ENCODE peak calls at places on chromosome 14, in nine cellular contexts. H is A549, M is heart right ventricle, U is astrocyte, O is hepatocyte, Y is mammary epithelial cell, D is mesendoderm, R is iPS DF 6.9, A is GM23248. C is an unnamed sample.

GRCh38 chr14:28576523-28576922 is 190.1 kb upstream of the FOXG1 start:
- DNase-seq in Y (no peak), U (no peak), H (no peak), O (no peak), D (no peak), M (no peak), R (no peak), A (no peak), C (no peak)

GRCh38 chr14:24074625-24075484 is 3.5 kb downstream of the CPNE6 start:
- DNase-seq in M (no peak), Y (no peak), O (no peak), R (no peak), A (no peak), U (no peak), H (no peak), D (no peak), C (no peak)

GRCh38 chr14:64880382-64881121 is 845 bp upstream of the SPTB start:
- DNase-seq in O (peak), D (peak), Y (peak), A (peak), R (no peak), H (peak), U (no peak), M (peak), C (no peak)

GRCh38 chr14:74859757-74860156 is 16.2 kb downstream of the PROX2 start:
- DNase-seq in A (no peak), U (no peak), Y (no peak), O (no peak), M (no peak), R (no peak), D (no peak), H (no peak), C (no peak)

GRCh38 chr14:80988742-80989429 is 33.5 kb downstream of the TSHR start:
- DNase-seq in O (no peak), A (peak), U (peak), Y (peak), R (no peak), M (no peak), D (no peak), H (no peak), C (no peak)

GRCh38 chr14:63852817-63853730 is at the start of gene SYNE2:
- DNase-seq in H (peak), Y (peak), D (peak), R (peak), A (peak), O (peak), M (peak), U (peak), C (no peak)

GRCh38 chr14:91968280-91968679 is 20.8 kb upstream of the FBLN5 start:
- DNase-seq in A (no peak), D (no peak), H (no peak), Y (no peak), M (no peak), U (no peak), R (no peak), O (no peak), C (no peak)

GRCh38 chr14:53608369-53608768 is 348.3 kb downstream of the BMP4 start:
- DNase-seq in U (no peak), R (no peak), D (no peak), M (no peak), Y (peak), A (peak), H (peak), O (peak), C (peak)

GRCh38 chr14:93005135-93005813 is 82.3 kb downstream of the CHGA start:
- DNase-seq in U (no peak), O (no peak), D (no peak), M (peak), R (no peak), A (no peak), Y (no peak), H (no peak), C (no peak)

GRCh38 chr14:78356406-78356805 is 186.2 kb downstream of the NRXN3 start:
- DNase-seq in H (no peak), O (no peak), U (no peak), Y (no peak), R (no peak), D (peak), A (no peak), M (no peak), C (no peak)

GRCh38 chr14:96634481-96634880 is 132.3 kb downstream of the PAPOLA start:
- DNase-seq in Y (no peak), R (no peak), U (no peak), D (no peak), A (no peak), H (no peak), O (no peak), M (no peak), C (no peak)

GRCh38 chr14:88545256-88545655 is 9.6 kb downstream of the PTPN21 start:
- DNase-seq in M (no peak), A (no peak), O (no peak), Y (no peak), U (no peak), D (no peak), R (no peak), H (no peak), C (no peak)

GRCh38 chr14:21352587-21352986 is 31.2 kb downstream of the SUPT16H start:
- DNase-seq in U (no peak), O (no peak), H (no peak), M (no peak), Y (no peak), A (no peak), R (no peak), D (no peak), C (no peak)
- H3K27ac ChIP-seq in U (no peak), O (no peak), H (no peak), M (no peak), Y (no peak), A (no peak), R (no peak), D (no peak), C (no peak)

GRCh38 chr14:100439781-100440180 is 116.6 kb downstream of the SLC25A47 start:
- DNase-seq in Y (peak), H (peak), A (peak), O (no peak), M (peak), R (no peak), U (peak), D (no peak), C (no peak)

GRCh38 chr14:100440758-100441203 is 117.6 kb downstream of the SLC25A47 start:
- DNase-seq in O (no peak), D (no peak), U (peak), R (no peak), Y (no peak), A (peak), M (no peak), H (no peak), C (no peak)

GRCh38 chr14:100440207-100440631 is 117.1 kb downstream of the SLC25A47 start:
- DNase-seq in Y (peak), D (peak), M (peak), U (peak), O (peak), H (peak), R (peak), A (peak), C (no peak)

GRCh38 chr14:100438271-100438670 is 115.1 kb downstream of the SLC25A47 start:
- DNase-seq in M (no peak), H (no peak), A (no peak), Y (no peak), R (no peak), U (no peak), O (no peak), D (no peak), C (no peak)

DNA sequence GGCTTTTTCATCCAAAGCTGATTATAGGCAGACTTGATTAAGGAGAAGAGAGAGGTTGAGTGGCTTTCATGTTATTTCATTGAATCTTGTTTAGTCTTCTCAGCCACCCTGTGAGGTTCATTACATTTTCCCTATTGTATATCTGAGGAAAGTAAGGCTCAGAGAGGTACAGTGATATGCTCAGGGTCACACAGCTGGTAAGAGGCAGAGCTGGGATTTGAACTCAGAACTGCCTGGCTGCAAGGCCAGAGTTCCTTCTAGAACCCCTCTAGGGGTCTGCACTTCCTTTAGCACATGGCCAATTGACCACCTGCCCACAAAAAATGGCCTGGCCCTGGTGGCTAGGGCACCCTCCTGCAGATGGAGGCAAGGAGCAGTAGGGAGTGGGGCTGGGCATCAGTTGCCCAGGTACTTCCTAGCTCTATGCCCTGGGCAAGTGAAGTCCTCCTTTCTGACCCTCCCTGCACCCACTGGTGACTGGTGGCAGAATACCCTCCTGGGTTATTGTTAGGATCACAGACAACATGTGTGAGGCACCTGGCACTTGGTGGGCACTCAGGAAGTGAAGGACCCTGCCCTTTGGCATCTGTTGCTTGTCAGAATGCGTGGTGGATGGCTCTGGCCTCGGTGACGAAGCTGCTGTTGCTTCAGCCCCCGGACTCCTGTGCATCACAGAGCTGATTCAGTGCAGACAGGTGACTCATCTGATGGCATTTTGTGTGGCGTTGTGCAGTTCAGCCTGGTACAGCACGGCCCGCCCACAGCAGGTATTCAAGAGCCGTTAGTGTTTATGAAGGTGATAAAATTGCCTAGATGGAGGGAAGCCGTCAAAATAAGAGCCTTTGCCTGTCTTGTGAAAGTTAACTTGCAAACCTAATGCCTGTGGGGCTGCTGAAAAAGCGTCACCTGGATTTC is 115.8 kb downstream of the SLC25A47 start:
- DNase-seq in U (peak), A (peak), M (no peak), R (no peak), O (peak), D (no peak), Y (peak), H (peak), C (peak)
- H3K27ac ChIP-seq in U (peak), A (peak), M (no peak), R (no peak), O (peak), D (no peak), Y (peak), H (peak), C (peak)

GRCh38 chr14:70888681-70889175 is 18.5 kb upstream of the PCNX1 start:
- DNase-seq in Y (peak), H (no peak), M (no peak), R (no peak), U (peak), A (peak), O (no peak), D (no peak), C (peak)
- H3K27ac ChIP-seq in Y (peak), H (no peak), M (no peak), R (no peak), U (peak), A (peak), O (no peak), D (no peak), C (peak)

GRCh38 chr14:50085570-50086315 is 30.6 kb downstream of the VCPKMT start:
- DNase-seq in U (peak), A (peak), Y (peak), H (no peak), O (no peak), R (no peak), M (no peak), D (peak), C (no peak)

GRCh38 chr14:50083467-50084337 is 32.7 kb downstream of the VCPKMT start:
- DNase-seq in Y (peak), H (no peak), D (no peak), R (no peak), O (no peak), U (no peak), M (no peak), A (no peak), C (no peak)

GRCh38 chr14:50084666-50085065 is 31.7 kb downstream of the VCPKMT start:
- DNase-seq in Y (no peak), U (no peak), D (no peak), R (no peak), M (no peak), H (no peak), O (no peak), A (no peak), C (no peak)

GRCh38 chr14:50082784-50083466 is 33.4 kb downstream of the VCPKMT start:
- DNase-seq in U (peak), A (no peak), M (no peak), Y (peak), H (no peak), D (no peak), R (no peak), O (no peak), C (peak)

DNA sequence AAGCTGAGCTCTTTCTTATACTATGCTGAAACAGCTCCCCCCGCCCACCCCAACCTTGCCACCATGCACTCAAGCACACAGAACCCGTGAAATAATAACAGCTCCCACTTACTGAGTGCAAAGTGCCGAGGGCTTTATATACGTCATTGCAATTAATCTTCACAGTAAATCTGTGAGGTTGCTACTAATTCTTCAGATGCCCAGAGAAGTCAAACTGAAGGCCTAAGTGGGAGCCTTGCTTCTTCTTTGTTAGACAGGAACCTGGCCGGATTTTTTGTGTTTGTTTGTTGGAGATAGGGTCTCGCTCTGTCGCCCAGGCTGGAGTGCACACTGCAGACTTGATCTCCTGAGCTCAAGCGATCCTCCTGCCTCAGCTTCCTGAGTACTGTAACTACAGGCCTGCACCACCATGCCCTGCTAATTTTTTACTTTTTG is 34.0 kb downstream of the VCPKMT start:
- DNase-seq in U (no peak), O (no peak), A (no peak), R (no peak), Y (no peak), D (no peak), H (no peak), M (no peak), C (no peak)
- H3K27ac ChIP-seq in U (no peak), O (peak), A (no peak), R (no peak), Y (peak), D (no peak), H (no peak), M (no peak), C (peak)

GRCh38 chr14:67456732-67457131 is 31.8 kb downstream of the TMEM229B start:
- DNase-seq in O (no peak), M (no peak), R (no peak), D (no peak), Y (no peak), H (no peak), U (no peak), A (no peak), C (no peak)

GRCh38 chr14:67453575-67454300 is 34.8 kb downstream of the TMEM229B start:
- DNase-seq in H (no peak), A (no peak), M (no peak), U (no peak), D (no peak), Y (no peak), O (no peak), R (no peak), C (no peak)

GRCh38 chr14:67461341-67461985 is 27.1 kb downstream of the TMEM229B start:
- DNase-seq in M (no peak), O (no peak), Y (peak), R (no peak), H (no peak), A (peak), U (no peak), D (no peak), C (peak)

GRCh38 chr14:67459336-67459735 is 29.2 kb downstream of the TMEM229B start:
- DNase-seq in R (no peak), D (no peak), U (no peak), A (no peak), O (no peak), H (no peak), Y (no peak), M (no peak), C (no peak)

GRCh38 chr14:67457782-67458181 is 30.7 kb downstream of the TMEM229B start:
- DNase-seq in H (no peak), Y (no peak), A (no peak), U (peak), R (no peak), M (peak), D (peak), O (no peak), C (no peak)
- H3K27ac ChIP-seq in H (no peak), Y (no peak), A (no peak), U (no peak), R (no peak), M (no peak), D (no peak), O (no peak), C (no peak)

GRCh38 chr14:49888293-49888692 is 4.6 kb upstream of the ARF6 start:
- DNase-seq in Y (no peak), R (no peak), U (no peak), M (no peak), O (no peak), D (no peak), H (no peak), A (no peak), C (no peak)
- H3K27ac ChIP-seq in Y (no peak), R (no peak), U (no peak), M (no peak), O (no peak), D (no peak), H (no peak), A (no peak), C (no peak)

DNA sequence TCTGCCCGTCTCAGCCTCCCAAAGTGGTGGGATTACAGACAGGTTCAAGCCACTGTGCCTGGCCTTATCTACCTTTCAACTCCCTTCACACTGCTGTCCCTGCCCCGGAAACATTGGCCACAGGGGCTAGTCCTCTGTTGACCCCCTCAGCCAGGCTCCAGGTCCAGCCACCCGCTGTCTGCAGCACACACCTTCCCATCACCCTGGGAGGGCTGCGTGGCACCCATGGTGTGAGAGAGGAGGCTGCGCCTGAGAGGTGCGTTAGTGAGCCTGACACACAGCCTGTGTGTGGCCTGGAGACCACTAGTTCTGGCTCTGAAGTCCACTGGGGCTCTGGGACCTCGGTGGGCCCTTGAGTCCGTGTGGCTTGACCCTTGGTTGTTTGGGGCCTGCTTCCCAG is 28.4 kb upstream of the TRAF3 start:
- DNase-seq in H (no peak), Y (no peak), R (no peak), U (no peak), M (no peak), O (no peak), D (no peak), A (no peak), C (no peak)
- H3K27ac ChIP-seq in H (no peak), Y (no peak), R (no peak), U (no peak), M (no peak), O (no peak), D (no peak), A (no peak), C (no peak)

GRCh38 chr14:32512348-32512747 is 183.2 kb downstream of the AKAP6 start:
- DNase-seq in R (no peak), D (no peak), M (no peak), Y (no peak), U (no peak), O (no peak), H (no peak), A (no peak), C (no peak)
- H3K27ac ChIP-seq in R (no peak), D (no peak), M (peak), Y (no peak), U (no peak), O (no peak), H (peak), A (no peak), C (no peak)

DNA sequence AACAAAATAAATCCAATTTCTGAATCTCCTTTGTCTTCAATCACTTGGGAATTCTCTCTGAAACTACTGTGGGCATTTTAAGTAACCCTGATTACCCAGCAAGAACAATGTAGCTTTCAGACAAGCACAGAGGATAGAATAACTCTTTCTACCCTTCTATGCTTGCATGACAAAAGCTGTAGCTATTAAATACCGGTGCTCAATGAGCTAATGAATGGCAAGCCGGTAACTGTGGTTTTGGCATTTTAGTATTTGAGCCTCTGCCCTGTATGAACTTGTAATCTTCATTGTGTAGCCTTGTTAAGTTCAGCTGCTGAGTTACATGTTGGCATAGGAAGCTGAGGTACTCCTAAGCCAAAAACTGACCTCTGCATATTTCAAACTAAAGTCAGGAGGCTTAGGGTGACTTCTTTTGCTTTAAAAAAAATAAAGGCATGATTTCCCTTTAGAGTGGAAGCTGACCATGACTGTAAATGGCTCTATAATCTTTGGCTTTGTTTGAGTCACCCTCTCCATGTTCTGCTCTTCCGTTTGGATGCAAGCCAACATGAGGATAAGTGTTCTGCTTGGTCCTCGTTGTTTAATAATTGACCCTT is 171.0 kb upstream of the HIF1A start:
- DNase-seq in M (no peak), Y (peak), H (peak), O (peak), A (peak), D (no peak), R (no peak), U (peak), C (peak)
- H3K27ac ChIP-seq in M (peak), Y (peak), H (peak), O (peak), A (peak), D (no peak), R (no peak), U (peak), C (peak)

GRCh38 chr14:105490572-105491365 is at the start of gene TEDC1:
- DNase-seq in M (peak), R (peak), D (peak), Y (peak), U (peak), O (peak), H (peak), A (peak), C (peak)

GRCh38 chr14:105488781-105489606 is 2.1 kb upstream of the TEDC1 start:
- DNase-seq in D (no peak), A (no peak), R (no peak), M (peak), U (no peak), O (no peak), Y (no peak), H (peak), C (no peak)

GRCh38 chr14:105489607-105490317 is 1.3 kb upstream of the TEDC1 start:
- DNase-seq in O (peak), U (peak), A (peak), R (no peak), D (peak), H (peak), Y (peak), M (peak), C (peak)

GRCh38 chr14:105491366-105492006 is 440 bp downstream of the TEDC1 start:
- DNase-seq in Y (peak), A (peak), D (peak), U (no peak), H (peak), O (peak), R (no peak), M (peak), C (peak)

DNA sequence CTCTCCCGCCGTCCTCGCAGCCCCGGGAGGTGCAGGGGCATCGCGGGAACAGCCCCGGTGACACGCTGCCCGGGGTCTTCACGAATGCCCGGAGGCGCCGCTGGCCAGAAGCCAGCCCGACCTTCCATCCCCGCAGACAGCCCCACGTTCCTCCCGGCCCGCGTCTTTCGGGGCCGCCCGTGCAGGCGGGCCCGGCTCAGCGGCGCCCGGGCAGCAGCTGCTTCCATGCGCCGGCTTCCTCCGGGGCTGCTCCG is 801 bp upstream of the TEDC1 start:
- DNase-seq in U (no peak), Y (no peak), M (peak), O (no peak), H (no peak), R (no peak), D (no peak), A (no peak), C (no peak)
- H3K27ac ChIP-seq in U (peak), Y (peak), M (peak), O (peak), H (peak), R (no peak), D (peak), A (peak), C (peak)